ENCODE peak calls at places on chromosomes 2 and 18, in six cellular contexts. One of them, this sample, is unnamed.

GRCh38 chr2:236985940-236986339 is 99.7 kb upstream of the COPS8 start:
- DNase-seq in astrocyte of the cerebellum: no peak
- DNase-seq in nephron progenitor cell: no peak
- DNase-seq in upper lobe of right lung: no peak
- DNase-seq in hepatocyte: no peak
- DNase-seq in GM12865: no peak
- DNase-seq in this sample: peak

GRCh38 chr2:1838426-1838825 is 94.1 kb upstream of the PXDN start:
- DNase-seq in astrocyte of the cerebellum: no peak
- DNase-seq in nephron progenitor cell: no peak
- DNase-seq in upper lobe of right lung: peak
- DNase-seq in hepatocyte: no peak
- DNase-seq in GM12865: no peak
- DNase-seq in this sample: no peak

GRCh38 chr2:175228179-175228578 is 46.7 kb upstream of the ATP5MC3 start:
- DNase-seq in astrocyte of the cerebellum: no peak
- DNase-seq in nephron progenitor cell: no peak
- DNase-seq in upper lobe of right lung: no peak
- DNase-seq in hepatocyte: no peak
- DNase-seq in GM12865: no peak
- DNase-seq in this sample: no peak

GRCh38 chr2:99682280-99683060 is 192.7 kb upstream of the REV1 start:
- DNase-seq in astrocyte of the cerebellum: peak
- DNase-seq in nephron progenitor cell: no peak
- DNase-seq in upper lobe of right lung: no peak
- DNase-seq in hepatocyte: no peak
- DNase-seq in GM12865: no peak
- DNase-seq in this sample: no peak

GRCh38 chr2:84846732-84847131 is 34.2 kb downstream of the TRABD2A start:
- DNase-seq in astrocyte of the cerebellum: no peak
- DNase-seq in nephron progenitor cell: no peak
- DNase-seq in upper lobe of right lung: no peak
- DNase-seq in hepatocyte: no peak
- DNase-seq in GM12865: no peak
- DNase-seq in this sample: peak

GRCh38 chr2:106572541-106573148 is 85.5 kb downstream of the CD8B2 start:
- DNase-seq in astrocyte of the cerebellum: no peak
- DNase-seq in nephron progenitor cell: peak
- DNase-seq in upper lobe of right lung: no peak
- DNase-seq in hepatocyte: peak
- DNase-seq in GM12865: peak
- DNase-seq in this sample: peak

GRCh38 chr2:230661072-230661957 is 51.3 kb upstream of the CAB39 start:
- DNase-seq in astrocyte of the cerebellum: no peak
- DNase-seq in nephron progenitor cell: no peak
- DNase-seq in upper lobe of right lung: no peak
- DNase-seq in hepatocyte: no peak
- DNase-seq in GM12865: peak
- DNase-seq in this sample: no peak

GRCh38 chr2:75290600-75291140 is 91.3 kb upstream of the TACR1 start:
- DNase-seq in astrocyte of the cerebellum: no peak
- DNase-seq in nephron progenitor cell: peak
- DNase-seq in upper lobe of right lung: no peak
- DNase-seq in hepatocyte: no peak
- DNase-seq in GM12865: no peak
- DNase-seq in this sample: no peak

GRCh38 chr2:177692042-177692823 is 299.7 kb downstream of the AGPS start:
- DNase-seq in astrocyte of the cerebellum: no peak
- DNase-seq in nephron progenitor cell: no peak
- DNase-seq in upper lobe of right lung: no peak
- DNase-seq in hepatocyte: peak
- DNase-seq in GM12865: no peak
- DNase-seq in this sample: peak

GRCh38 chr2:151207100-151207499 is 54.6 kb downstream of the RBM43 start:
- DNase-seq in astrocyte of the cerebellum: no peak
- DNase-seq in nephron progenitor cell: no peak
- DNase-seq in upper lobe of right lung: no peak
- DNase-seq in hepatocyte: no peak
- DNase-seq in GM12865: no peak
- DNase-seq in this sample: no peak

GRCh38 chr2:18630941-18631340 is 41.6 kb upstream of the NT5C1B start:
- DNase-seq in astrocyte of the cerebellum: no peak
- DNase-seq in nephron progenitor cell: no peak
- DNase-seq in upper lobe of right lung: no peak
- DNase-seq in hepatocyte: no peak
- DNase-seq in GM12865: no peak
- DNase-seq in this sample: peak

GRCh38 chr2:43424262-43425207 is 171.3 kb downstream of the THADA start:
- DNase-seq in astrocyte of the cerebellum: no peak
- DNase-seq in nephron progenitor cell: no peak
- DNase-seq in upper lobe of right lung: no peak
- DNase-seq in hepatocyte: peak
- DNase-seq in GM12865: peak
- DNase-seq in this sample: no peak

GRCh38 chr2:215845839-215846586 is 167.3 kb downstream of the MREG start:
- DNase-seq in astrocyte of the cerebellum: no peak
- DNase-seq in nephron progenitor cell: no peak
- DNase-seq in upper lobe of right lung: no peak
- DNase-seq in hepatocyte: no peak
- DNase-seq in GM12865: peak
- DNase-seq in this sample: no peak

GRCh38 chr2:67137699-67138098 is 259.4 kb upstream of the ETAA1 start:
- DNase-seq in astrocyte of the cerebellum: no peak
- DNase-seq in nephron progenitor cell: no peak
- DNase-seq in upper lobe of right lung: no peak
- DNase-seq in hepatocyte: no peak
- DNase-seq in GM12865: no peak
- DNase-seq in this sample: peak

GRCh38 chr18:79912409-79912991 is 39.0 kb downstream of the SLC66A2 start:
- DNase-seq in astrocyte of the cerebellum: peak
- DNase-seq in nephron progenitor cell: no peak
- DNase-seq in upper lobe of right lung: no peak
- DNase-seq in hepatocyte: peak
- DNase-seq in GM12865: no peak
- DNase-seq in this sample: no peak

GRCh38 chr18:7452331-7452730 is 114.8 kb upstream of the PTPRM start:
- DNase-seq in astrocyte of the cerebellum: no peak
- DNase-seq in nephron progenitor cell: peak
- DNase-seq in upper lobe of right lung: no peak
- DNase-seq in hepatocyte: peak
- DNase-seq in GM12865: no peak
- DNase-seq in this sample: peak

GRCh38 chr2:8469709-8470493 is 212.0 kb upstream of the ID2 start:
- DNase-seq in astrocyte of the cerebellum: peak
- DNase-seq in nephron progenitor cell: no peak
- DNase-seq in upper lobe of right lung: no peak
- DNase-seq in hepatocyte: no peak
- DNase-seq in GM12865: peak
- DNase-seq in this sample: no peak

GRCh38 chr18:57447154-57447621 is 12.0 kb downstream of the ONECUT2 start:
- DNase-seq in astrocyte of the cerebellum: no peak
- DNase-seq in nephron progenitor cell: peak
- DNase-seq in upper lobe of right lung: no peak
- DNase-seq in hepatocyte: peak
- DNase-seq in GM12865: no peak
- DNase-seq in this sample: peak

GRCh38 chr2:2182688-2183087 is 148.4 kb downstream of the MYT1L start:
- DNase-seq in astrocyte of the cerebellum: no peak
- DNase-seq in nephron progenitor cell: no peak
- DNase-seq in upper lobe of right lung: no peak
- DNase-seq in hepatocyte: no peak
- DNase-seq in GM12865: no peak
- DNase-seq in this sample: no peak

GRCh38 chr2:8550481-8550880 is 131.4 kb upstream of the ID2 start:
- DNase-seq in astrocyte of the cerebellum: no peak
- DNase-seq in nephron progenitor cell: no peak
- DNase-seq in upper lobe of right lung: no peak
- DNase-seq in hepatocyte: no peak
- DNase-seq in GM12865: no peak
- DNase-seq in this sample: no peak

GRCh38 chr18:30359521-30359920 is 683.0 kb downstream of the DSC3 start:
- DNase-seq in astrocyte of the cerebellum: no peak
- DNase-seq in nephron progenitor cell: no peak
- DNase-seq in upper lobe of right lung: no peak
- DNase-seq in hepatocyte: no peak
- DNase-seq in GM12865: no peak
- DNase-seq in this sample: peak

GRCh38 chr2:42830922-42831574 is 38.7 kb upstream of the HAAO start:
- DNase-seq in astrocyte of the cerebellum: no peak
- DNase-seq in nephron progenitor cell: no peak
- DNase-seq in upper lobe of right lung: no peak
- DNase-seq in hepatocyte: no peak
- DNase-seq in GM12865: no peak
- DNase-seq in this sample: no peak

GRCh38 chr2:190916829-190917228 is 36.2 kb downstream of the GLS start:
- DNase-seq in astrocyte of the cerebellum: no peak
- DNase-seq in nephron progenitor cell: no peak
- DNase-seq in upper lobe of right lung: no peak
- DNase-seq in hepatocyte: no peak
- DNase-seq in GM12865: no peak
- DNase-seq in this sample: no peak

GRCh38 chr2:174603280-174603679 is 5.7 kb upstream of the WIPF1 start:
- DNase-seq in astrocyte of the cerebellum: no peak
- DNase-seq in nephron progenitor cell: peak
- DNase-seq in upper lobe of right lung: no peak
- DNase-seq in hepatocyte: no peak
- DNase-seq in GM12865: peak
- DNase-seq in this sample: peak

GRCh38 chr18:41751161-41751560 is 203.9 kb upstream of the PIK3C3 start:
- DNase-seq in astrocyte of the cerebellum: no peak
- DNase-seq in nephron progenitor cell: no peak
- DNase-seq in upper lobe of right lung: no peak
- DNase-seq in hepatocyte: no peak
- DNase-seq in GM12865: no peak
- DNase-seq in this sample: peak

GRCh38 chr2:70891572-70892356 is 43.9 kb upstream of the ATP6V1B1 start:
- DNase-seq in astrocyte of the cerebellum: no peak
- DNase-seq in nephron progenitor cell: no peak
- DNase-seq in upper lobe of right lung: no peak
- DNase-seq in hepatocyte: no peak
- DNase-seq in GM12865: no peak
- DNase-seq in this sample: no peak

GRCh38 chr2:213152065-213152794 is 818 bp upstream of the IKZF2 start:
- DNase-seq in astrocyte of the cerebellum: peak
- DNase-seq in nephron progenitor cell: peak
- DNase-seq in upper lobe of right lung: peak
- DNase-seq in hepatocyte: peak
- DNase-seq in GM12865: peak
- DNase-seq in this sample: peak

GRCh38 chr2:72148975-72149555 is 1.4 kb upstream of the CYP26B1 start:
- DNase-seq in astrocyte of the cerebellum: no peak
- DNase-seq in nephron progenitor cell: peak
- DNase-seq in upper lobe of right lung: peak
- DNase-seq in hepatocyte: peak
- DNase-seq in GM12865: no peak
- DNase-seq in this sample: peak

GRCh38 chr2:5693288-5694015 is 1.3 kb downstream of the SOX11 start:
- DNase-seq in astrocyte of the cerebellum: no peak
- DNase-seq in nephron progenitor cell: peak
- DNase-seq in upper lobe of right lung: no peak
- DNase-seq in hepatocyte: peak
- DNase-seq in GM12865: no peak
- DNase-seq in this sample: no peak

GRCh38 chr2:163595033-163595432 is 140.8 kb downstream of the FIGN start:
- DNase-seq in astrocyte of the cerebellum: no peak
- DNase-seq in nephron progenitor cell: no peak
- DNase-seq in upper lobe of right lung: no peak
- DNase-seq in hepatocyte: no peak
- DNase-seq in GM12865: no peak
- DNase-seq in this sample: no peak

GRCh38 chr2:120673571-120674061 is 62.1 kb upstream of the GLI2 start:
- DNase-seq in astrocyte of the cerebellum: no peak
- DNase-seq in nephron progenitor cell: no peak
- DNase-seq in upper lobe of right lung: no peak
- DNase-seq in hepatocyte: no peak
- DNase-seq in GM12865: no peak
- DNase-seq in this sample: no peak

GRCh38 chr2:27069961-27070618 is 1.4 kb downstream of the OST4 start:
- DNase-seq in astrocyte of the cerebellum: no peak
- DNase-seq in nephron progenitor cell: no peak
- DNase-seq in upper lobe of right lung: no peak
- DNase-seq in hepatocyte: no peak
- DNase-seq in GM12865: no peak
- DNase-seq in this sample: no peak

GRCh38 chr2:230794472-230794871 is 70.3 kb upstream of the ITM2C start:
- DNase-seq in astrocyte of the cerebellum: no peak
- DNase-seq in nephron progenitor cell: no peak
- DNase-seq in upper lobe of right lung: no peak
- DNase-seq in hepatocyte: peak
- DNase-seq in GM12865: no peak
- DNase-seq in this sample: peak

DNA sequence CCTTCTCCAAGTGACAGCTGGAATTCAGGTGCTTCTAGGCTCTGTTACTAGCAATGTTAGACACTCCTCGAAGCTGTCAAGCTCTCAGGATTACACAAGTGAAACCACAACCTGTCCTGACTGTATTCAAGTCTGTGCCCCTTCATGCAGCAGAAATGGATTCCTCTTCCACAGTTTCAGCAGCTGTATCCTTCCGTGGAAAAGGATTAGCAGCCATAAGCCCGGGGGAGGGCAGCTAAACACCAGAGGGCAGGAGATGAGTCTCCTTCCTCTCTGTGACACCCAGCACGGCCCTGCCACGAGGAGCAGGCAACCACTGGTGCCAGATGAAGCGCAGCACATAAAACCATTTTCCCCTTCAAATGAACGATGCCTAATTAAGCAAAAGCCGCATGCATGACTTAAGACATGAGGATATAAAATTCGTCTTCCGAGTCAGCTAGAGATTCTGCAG is 1.2 kb downstream of the ST3GAL5 start:
- DNase-seq in astrocyte of the cerebellum: no peak
- DNase-seq in nephron progenitor cell: peak
- DNase-seq in upper lobe of right lung: peak
- DNase-seq in hepatocyte: peak
- DNase-seq in GM12865: peak
- DNase-seq in this sample: peak
- TF ChIP-seq CTCF in astrocyte of the cerebellum: peak
- TF ChIP-seq CTCF in nephron progenitor cell: no peak
- TF ChIP-seq CTCF in upper lobe of right lung: peak
- TF ChIP-seq CTCF in hepatocyte: peak
- TF ChIP-seq CTCF in GM12865: peak
- TF ChIP-seq CTCF in this sample: peak

GRCh38 chr2:11744631-11745394 is 1.6 kb upstream of the LPIN1 start:
- DNase-seq in astrocyte of the cerebellum: peak
- DNase-seq in nephron progenitor cell: no peak
- DNase-seq in upper lobe of right lung: no peak
- DNase-seq in hepatocyte: peak
- DNase-seq in GM12865: no peak
- DNase-seq in this sample: no peak
- TF ChIP-seq CTCF in astrocyte of the cerebellum: peak
- TF ChIP-seq CTCF in nephron progenitor cell: peak
- TF ChIP-seq CTCF in upper lobe of right lung: peak
- TF ChIP-seq CTCF in hepatocyte: peak
- TF ChIP-seq CTCF in GM12865: peak
- TF ChIP-seq CTCF in this sample: peak

GRCh38 chr2:217477583-217477982 is 525.2 kb downstream of the TNS1 start:
- DNase-seq in astrocyte of the cerebellum: no peak
- DNase-seq in nephron progenitor cell: no peak
- DNase-seq in upper lobe of right lung: no peak
- DNase-seq in hepatocyte: no peak
- DNase-seq in GM12865: no peak
- DNase-seq in this sample: no peak
- TF ChIP-seq CTCF in astrocyte of the cerebellum: no peak
- TF ChIP-seq CTCF in nephron progenitor cell: no peak
- TF ChIP-seq CTCF in upper lobe of right lung: no peak
- TF ChIP-seq CTCF in hepatocyte: no peak
- TF ChIP-seq CTCF in GM12865: no peak
- TF ChIP-seq CTCF in this sample: no peak

GRCh38 chr2:108034843-108035242 is 48.5 kb downstream of the SLC5A7 start:
- DNase-seq in astrocyte of the cerebellum: no peak
- DNase-seq in nephron progenitor cell: no peak
- DNase-seq in upper lobe of right lung: no peak
- DNase-seq in hepatocyte: no peak
- DNase-seq in GM12865: no peak
- DNase-seq in this sample: no peak
- TF ChIP-seq CTCF in astrocyte of the cerebellum: no peak
- TF ChIP-seq CTCF in nephron progenitor cell: no peak
- TF ChIP-seq CTCF in upper lobe of right lung: peak
- TF ChIP-seq CTCF in hepatocyte: peak
- TF ChIP-seq CTCF in GM12865: peak
- TF ChIP-seq CTCF in this sample: peak

This sample was measured in epithelial cell of esophagus.